ENCODE peak calls at places on chromosomes 4 and X, in eight cellular contexts. U, F, E, X, A, W, P and C are unnamed samples.

GRCh38 chr4:184097240-184097619 is 120.4 kb downstream of the ENPP6 start:
- DNase-seq in U (no peak), F (no peak), E (no peak), X (peak; percentile 83), A (no peak), W (no peak), P (peak; percentile 50), C (no peak)

GRCh38 chrX:37818031-37818430 is 29.3 kb downstream of the DYNLT3 start:
- DNase-seq in U (no peak), F (no peak), E (no peak), X (no peak), A (no peak), W (no peak), P (no peak), C (no peak)

GRCh38 chr4:130306566-130306965 is 1210.6 kb downstream of the C4orf33 start:
- DNase-seq in U (no peak), F (no peak), E (no peak), X (no peak), A (no peak), W (no peak), P (no peak), C (no peak)

GRCh38 chrX:120281761-120282160 is 29.5 kb downstream of the TMEM255A start:
- DNase-seq in U (no peak), F (no peak), E (no peak), X (no peak), A (no peak), W (no peak), P (no peak), C (no peak)

GRCh38 chrX:110003167-110004156 is 548 bp downstream of the TMEM164 start:
- DNase-seq in U (no peak), F (no peak), E (no peak), X (no peak), A (no peak), W (no peak), P (peak; percentile 5), C (no peak)

GRCh38 chr4:78864405-78865024 is 74.7 kb downstream of the PAQR3 start:
- DNase-seq in U (peak; percentile 62), F (no peak), E (peak; percentile 15), X (no peak), A (peak; percentile 86), W (peak; percentile 53), P (peak; percentile 54), C (peak; percentile 63)

GRCh38 chrX:71935542-71935941 is 24.9 kb downstream of the NHSL2 start:
- DNase-seq in U (no peak), F (no peak), E (no peak), X (no peak), A (no peak), W (no peak), P (peak; percentile 6), C (no peak)

GRCh38 chr4:111268769-111269414 is 646.0 kb upstream of the PITX2 start:
- DNase-seq in U (no peak), F (no peak), E (no peak), X (no peak), A (peak; percentile 48), W (peak; percentile 59), P (no peak), C (no peak)

GRCh38 chrX:103063918-103064434 is at the start of gene BEX1:
- DNase-seq in U (no peak), F (no peak), E (no peak), X (no peak), A (peak; percentile 3), W (peak; percentile 32), P (peak; percentile 13), C (no peak)

GRCh38 chr4:136599890-136600289 is 932.4 kb downstream of the PCDH18 start:
- DNase-seq in U (no peak), F (no peak), E (no peak), X (no peak), A (no peak), W (no peak), P (no peak), C (no peak)

GRCh38 chrX:12580548-12580947 is 210.7 kb upstream of the PRPS2 start:
- DNase-seq in U (no peak), F (no peak), E (no peak), X (no peak), A (no peak), W (peak; percentile 34), P (no peak), C (no peak)